ENCODE peak calls at places on chromosomes 1 and 21, in seven cellular contexts. N is foreskin fibroblast; J is T-helper 1 cell; T is stimulated activated CD8-positive, alpha-beta memory T cell treated with anti-CD3 and anti-CD28 coated beads, Interleukin-7, amount 100 ng/mL, for 1 hour; C is GM03348; D is activated CD4-positive, alpha-beta T cell treated with anti-CD3 and anti-CD28 coated beads, Interleukin-2, amount 10 ng/mL, durations not matched to agents 7 days and 5 days; A is SK-N-DZ. O is an unnamed sample.

GRCh38 chr1:33170351-33171274 is 11.2 kb downstream of the TRIM62 start:
- DNase-seq in N (no peak), J (no peak), T (no peak), C (no peak), D (no peak), A (no peak), O (no peak)

GRCh38 chr1:56397811-56398231 is 181.5 kb downstream of the PLPP3 start:
- DNase-seq in N (peak; percentile 78), J (no peak), T (no peak), C (peak; percentile 65), D (no peak), A (no peak), O (no peak)

GRCh38 chr21:42135386-42136040 is 64.4 kb downstream of the UMODL1 start:
- DNase-seq in N (no peak), J (no peak), T (no peak), C (no peak), D (no peak), A (no peak), O (no peak)

GRCh38 chr1:156692958-156693857 is 12.2 kb downstream of the CRABP2 start:
- DNase-seq in N (no peak), J (no peak), T (no peak), C (no peak), D (peak; percentile 36), A (no peak), O (no peak)

GRCh38 chr1:232648316-232648715 is 18.4 kb upstream of the SIPA1L2 start:
- DNase-seq in N (no peak), J (no peak), T (no peak), C (no peak), D (no peak), A (no peak), O (no peak)

GRCh38 chr21:38386967-38387366 is 111.3 kb downstream of the ERG start:
- DNase-seq in N (no peak), J (no peak), T (no peak), C (peak; percentile 27), D (peak; percentile 12), A (no peak), O (no peak)

GRCh38 chr1:233791750-233792149 is 112.7 kb upstream of the SLC35F3 start:
- DNase-seq in N (no peak), J (no peak), T (no peak), C (no peak), D (no peak), A (no peak), O (no peak)

GRCh38 chr1:214549604-214550338 is 1.6 kb downstream of the PTPN14 start:
- DNase-seq in N (peak; percentile 70), J (no peak), T (no peak), C (peak; percentile 42), D (no peak), A (no peak), O (no peak)

GRCh38 chr1:224579526-224579925 is 36.6 kb upstream of the CNIH3 start:
- DNase-seq in N (peak; percentile 92), J (no peak), T (no peak), C (no peak), D (no peak), A (no peak), O (peak; percentile 66)

GRCh38 chr21:42238185-42238934 is 19.4 kb downstream of the ABCG1 start:
- DNase-seq in N (no peak), J (peak; percentile 46), T (no peak), C (no peak), D (peak; percentile 74), A (no peak), O (no peak)

GRCh38 chr1:8147922-8148321 is 121.8 kb upstream of the ERRFI1 start:
- DNase-seq in N (no peak), J (no peak), T (no peak), C (no peak), D (no peak), A (no peak), O (no peak)

GRCh38 chr1:214296860-214297699 is 16.1 kb downstream of the SMYD2 start:
- DNase-seq in N (peak; percentile 81), J (no peak), T (no peak), C (peak; percentile 82), D (no peak), A (no peak), O (peak; percentile 83)

GRCh38 chr1:41664861-41665640 is 180.6 kb upstream of the EDN2 start:
- DNase-seq in N (peak; percentile 71), J (no peak), T (no peak), C (peak; percentile 65), D (no peak), A (no peak), O (no peak)

GRCh38 chr1:181459067-181459466 is 24.2 kb upstream of the CACNA1E start:
- DNase-seq in N (no peak), J (no peak), T (no peak), C (no peak), D (no peak), A (no peak), O (no peak)

GRCh38 chr1:2386636-2387611 is 4.4 kb downstream of the MORN1 start:
- DNase-seq in N (no peak), J (no peak), T (no peak), C (no peak), D (no peak), A (no peak), O (no peak)

GRCh38 chr1:201397675-201398074 is 1.4 kb downstream of the LAD1 start:
- DNase-seq in N (no peak), J (no peak), T (no peak), C (no peak), D (no peak), A (no peak), O (no peak)

GRCh38 chr1:113396585-113396984 is 6.3 kb downstream of the MAGI3 start:
- DNase-seq in N (peak; percentile 71), J (no peak), T (no peak), C (peak; percentile 14), D (no peak), A (no peak), O (peak; percentile 44)

GRCh38 chr1:27864264-27864895 is 8.0 kb upstream of the THEMIS2 start:
- DNase-seq in N (peak; percentile 16), J (no peak), T (no peak), C (no peak), D (no peak), A (no peak), O (no peak)

GRCh38 chr1:41353744-41354143 is 7.5 kb upstream of the FOXO6 start:
- DNase-seq in N (peak; percentile 37), J (no peak), T (no peak), C (peak; percentile 1), D (no peak), A (no peak), O (peak; percentile 20)

GRCh38 chr1:200035397-200035955 is 8.0 kb downstream of the NR5A2 start:
- DNase-seq in N (peak; percentile 33), J (no peak), T (no peak), C (no peak), D (no peak), A (no peak), O (no peak)

GRCh38 chr1:115237507-115237906 is 100.5 kb downstream of the NGF start:
- DNase-seq in N (peak; percentile 83), J (no peak), T (no peak), C (no peak), D (no peak), A (no peak), O (no peak)

GRCh38 chr1:201892211-201892610 is 3.5 kb downstream of the SHISA4 start:
- DNase-seq in N (no peak), J (no peak), T (no peak), C (no peak), D (no peak), A (no peak), O (no peak)

GRCh38 chr1:167223144-167224103 is 2.7 kb downstream of the POU2F1 start:
- DNase-seq in N (peak; percentile 32), J (no peak), T (no peak), C (no peak), D (no peak), A (peak; percentile 22), O (no peak)

GRCh38 chr1:164785841-164786534 is 227.0 kb downstream of the PBX1 start:
- DNase-seq in N (peak; percentile 46), J (no peak), T (no peak), C (peak; percentile 52), D (no peak), A (no peak), O (no peak)

GRCh38 chr1:227994632-227995300 is 12.0 kb upstream of the WNT3A start:
- DNase-seq in N (no peak), J (no peak), T (no peak), C (no peak), D (no peak), A (no peak), O (no peak)

GRCh38 chr1:165827199-165828102 is at the start of gene UCK2:
- DNase-seq in N (peak; percentile 92), J (peak; percentile 17), T (peak; percentile 16), C (peak; percentile 92), D (peak; percentile 51), A (peak; percentile 83), O (no peak)

GRCh38 chr1:25780318-25781129 is 19.5 kb upstream of the SELENON start:
- DNase-seq in N (peak; percentile 45), J (no peak), T (no peak), C (no peak), D (no peak), A (peak; percentile 50), O (no peak)

GRCh38 chr1:46474580-46474979 is 15.1 kb upstream of the DMBX1 start:
- DNase-seq in N (no peak), J (no peak), T (no peak), C (no peak), D (no peak), A (no peak), O (no peak)